ENCODE peak calls at places on chromosomes 16 and 17, in four cellular contexts. B, H, L and Q are unnamed samples.

GRCh38 chr17:75896360-75897075 is at the start of gene TRIM65:
- DNase-seq in B (peak; percentile 56), H (no peak), L (peak; percentile 93), Q (peak; percentile 83)

GRCh38 chr17:51585514-51586104 is 325.3 kb downstream of the UTP18 start:
- DNase-seq in B (peak; percentile 30), H (no peak), L (no peak), Q (peak; percentile 76)

GRCh38 chr17:63702223-63702577 is 2.3 kb upstream of the LIMD2 start:
- DNase-seq in B (no peak), H (no peak), L (no peak), Q (no peak)

GRCh38 chr17:77374170-77374936 is 233.6 kb downstream of the SEC14L1 start:
- DNase-seq in B (peak; percentile 95), H (no peak), L (peak; percentile 84), Q (peak; percentile 92)

GRCh38 chr16:88739975-88740726 is 33.8 kb downstream of the CTU2 start:
- DNase-seq in B (no peak), H (no peak), L (no peak), Q (no peak)

GRCh38 chr17:31582151-31582907 is 190.9 kb downstream of the RAB11FIP4 start:
- DNase-seq in B (no peak), H (peak; percentile 32), L (no peak), Q (no peak)

GRCh38 chr16:17194190-17194780 is 276.5 kb downstream of the XYLT1 start:
- DNase-seq in B (no peak), H (no peak), L (peak; percentile 58), Q (peak; percentile 88)

GRCh38 chr17:57243171-57243622 is 13.1 kb upstream of the MSI2 start:
- DNase-seq in B (peak; percentile 70), H (peak; percentile 50), L (peak; percentile 81), Q (peak; percentile 93)

GRCh38 chr16:87667946-87668345 is 65.6 kb downstream of the JPH3 start:
- DNase-seq in B (no peak), H (no peak), L (no peak), Q (no peak)

GRCh38 chr17:49457564-49458535 is 37.2 kb upstream of the NGFR start:
- DNase-seq in B (no peak), H (no peak), L (no peak), Q (no peak)

GRCh38 chr17:32276217-32276616 is 10.6 kb downstream of the RHBDL3 start:
- DNase-seq in B (no peak), H (no peak), L (no peak), Q (peak; percentile 47)

GRCh38 chr17:48238933-48239602 is 131.5 kb downstream of the SNX11 start:
- DNase-seq in B (no peak), H (no peak), L (no peak), Q (no peak)

GRCh38 chr16:29761882-29762281 is 16.1 kb upstream of the C16orf54 start:
- DNase-seq in B (no peak), H (no peak), L (no peak), Q (no peak)

GRCh38 chr17:35082073-35082657 is 18.7 kb upstream of the RFFL start:
- DNase-seq in B (peak; percentile 9), H (no peak), L (no peak), Q (no peak)

GRCh38 chr17:60390881-60391418 is 983 bp downstream of the USP32 start:
- DNase-seq in B (peak; percentile 39), H (no peak), L (no peak), Q (no peak)

GRCh38 chr16:57966133-57966805 is 4.7 kb downstream of the CNGB1 start:
- DNase-seq in B (no peak), H (no peak), L (no peak), Q (no peak)

GRCh38 chr16:25036561-25036960 is 21.4 kb upstream of the ARHGAP17 start:
- DNase-seq in B (no peak), H (no peak), L (no peak), Q (no peak)

GRCh38 chr17:2058521-2059124 is 3.7 kb downstream of the HIC1 start:
- DNase-seq in B (no peak), H (no peak), L (no peak), Q (peak; percentile 82)

GRCh38 chr16:24999088-24999670 is 16.0 kb downstream of the ARHGAP17 start:
- DNase-seq in B (no peak), H (no peak), L (no peak), Q (no peak)

GRCh38 chr16:1312459-1312801 is 3.0 kb downstream of the UBE2I start:
- DNase-seq in B (no peak), H (no peak), L (no peak), Q (no peak)

GRCh38 chr16:56519459-56520250 is at the start of gene BBS2:
- DNase-seq in B (peak; percentile 87), H (peak; percentile 47), L (peak; percentile 92), Q (peak; percentile 90)
- TF ChIP-seq REST in B (no peak), H (no peak), L (no peak), Q (no peak)

DNA sequence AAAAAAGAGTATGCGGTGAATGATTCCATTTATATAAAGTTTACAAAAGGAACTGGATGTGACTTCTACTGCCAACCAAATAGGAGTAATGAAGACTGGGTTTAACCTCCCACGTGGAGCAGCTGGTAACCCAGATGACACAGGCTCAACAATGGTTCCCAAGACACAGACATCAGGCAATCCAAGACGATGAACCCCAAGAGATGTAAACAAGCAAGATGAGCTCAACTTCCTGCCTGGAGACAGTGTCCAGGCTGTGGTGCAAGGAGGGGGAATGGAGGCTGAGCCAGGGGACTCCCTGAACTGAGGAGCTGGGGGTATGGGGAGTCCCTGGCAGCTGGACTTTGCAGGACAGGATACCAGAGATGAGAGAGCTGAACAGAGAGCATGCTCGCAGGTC is 104.7 kb downstream of the LITAF start:
- DNase-seq in B (no peak), H (no peak), L (no peak), Q (no peak)
- H2AFZ ChIP-seq in B (no peak overlapping the region), H (no peak overlapping the region), L (no peak overlapping the region), Q (no peak overlapping the region)

GRCh38 chr17:78644971-78645370 is 67.8 kb upstream of the DNAH17 start:
- DNase-seq in B (no peak), H (no peak), L (no peak), Q (no peak)

GRCh38 chr17:78645421-78646295 is 68.5 kb upstream of the DNAH17 start:
- DNase-seq in B (no peak), H (peak; percentile 70), L (no peak), Q (peak; percentile 20)

GRCh38 chr17:78643326-78643725 is 66.1 kb upstream of the DNAH17 start:
- DNase-seq in B (no peak), H (no peak), L (no peak), Q (no peak)

GRCh38 chr17:78642707-78643106 is 65.5 kb upstream of the DNAH17 start:
- DNase-seq in B (no peak), H (no peak), L (no peak), Q (no peak)

DNA sequence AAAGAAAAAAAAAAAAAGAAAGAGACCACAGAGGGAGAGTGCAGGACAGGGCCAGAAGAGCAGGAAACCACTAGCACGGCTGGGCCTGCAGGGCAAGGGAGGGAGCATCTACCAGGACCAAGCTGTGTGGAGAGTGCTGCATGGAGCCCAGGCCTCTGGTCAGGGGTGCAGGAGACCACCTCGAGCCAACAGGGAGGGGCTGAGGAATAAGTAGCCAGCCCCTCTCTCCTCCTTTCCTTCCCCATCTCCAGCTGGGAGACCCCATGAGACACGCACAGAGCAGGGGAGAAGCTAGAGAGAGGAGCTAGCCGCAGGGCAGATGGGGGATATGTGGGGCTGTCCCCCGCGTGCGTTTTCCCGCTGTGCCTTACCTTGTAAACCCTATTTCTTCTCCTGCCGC is 67.1 kb upstream of the DNAH17 start:
- DNase-seq in B (no peak), H (no peak), L (no peak), Q (no peak)
- TF ChIP-seq JUNB in B (no peak), H (no peak), L (no peak), Q (no peak)

GRCh38 chr17:3590231-3590630 is 19.0 kb downstream of the TRPV1 start:
- DNase-seq in B (no peak), H (no peak), L (no peak), Q (no peak)
- TF ChIP-seq REST in B (no peak), H (no peak), L (no peak), Q (no peak)

GRCh38 chr17:42855048-42855596 is 4.1 kb downstream of the AOC3 start:
- DNase-seq in B (peak; percentile 65), H (no peak), L (no peak), Q (no peak)
- H2AFZ ChIP-seq in B (no peak overlapping the region), H (no peak overlapping the region), L (no peak overlapping the region), Q (no peak overlapping the region)

DNA sequence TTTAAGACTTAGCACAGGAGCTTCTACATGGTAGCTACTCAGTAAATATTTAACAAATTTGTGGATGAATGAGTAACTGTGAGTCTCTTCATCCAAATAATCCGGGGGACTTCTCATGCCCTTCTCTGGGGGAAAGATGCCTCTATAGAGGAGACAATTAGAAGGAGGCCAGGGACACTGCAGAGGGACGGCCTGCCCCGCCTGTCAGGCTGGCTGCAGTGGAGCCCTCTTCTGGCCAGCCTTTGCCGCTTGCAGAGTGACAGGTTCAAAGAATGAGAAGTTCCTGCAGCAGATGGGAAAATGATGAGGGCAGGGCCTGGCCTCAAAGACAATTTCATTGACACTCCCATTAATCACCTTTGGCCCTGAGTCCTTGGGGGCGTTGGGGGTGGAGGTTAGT is 339.1 kb downstream of the MAF start:
- DNase-seq in B (peak; percentile 21), H (no peak), L (peak; percentile 42), Q (peak; percentile 74)
- TF ChIP-seq JUNB in B (no peak), H (no peak), L (no peak), Q (no peak)

GRCh38 chr17:8409966-8410881 is 12.6 kb upstream of the RNF222 start:
- DNase-seq in B (peak; percentile 80), H (peak; percentile 17), L (peak; percentile 59), Q (peak; percentile 96)
- TF ChIP-seq REST in B (no peak), H (no peak), L (no peak), Q (no peak)

GRCh38 chr17:39867084-39867890 is 715 bp upstream of the ZPBP2 start:
- DNase-seq in B (no peak), H (peak; percentile 96), L (no peak), Q (no peak)

GRCh38 chr17:39866013-39866730 is 1.8 kb upstream of the ZPBP2 start:
- DNase-seq in B (no peak), H (no peak), L (no peak), Q (no peak)

GRCh38 chr17:39861235-39861634 is 2.9 kb downstream of the IKZF3 start:
- DNase-seq in B (no peak), H (no peak), L (no peak), Q (no peak)

GRCh38 chr17:39863244-39863917 is 731 bp downstream of the IKZF3 start:
- DNase-seq in B (no peak), H (no peak), L (no peak), Q (no peak)

DNA sequence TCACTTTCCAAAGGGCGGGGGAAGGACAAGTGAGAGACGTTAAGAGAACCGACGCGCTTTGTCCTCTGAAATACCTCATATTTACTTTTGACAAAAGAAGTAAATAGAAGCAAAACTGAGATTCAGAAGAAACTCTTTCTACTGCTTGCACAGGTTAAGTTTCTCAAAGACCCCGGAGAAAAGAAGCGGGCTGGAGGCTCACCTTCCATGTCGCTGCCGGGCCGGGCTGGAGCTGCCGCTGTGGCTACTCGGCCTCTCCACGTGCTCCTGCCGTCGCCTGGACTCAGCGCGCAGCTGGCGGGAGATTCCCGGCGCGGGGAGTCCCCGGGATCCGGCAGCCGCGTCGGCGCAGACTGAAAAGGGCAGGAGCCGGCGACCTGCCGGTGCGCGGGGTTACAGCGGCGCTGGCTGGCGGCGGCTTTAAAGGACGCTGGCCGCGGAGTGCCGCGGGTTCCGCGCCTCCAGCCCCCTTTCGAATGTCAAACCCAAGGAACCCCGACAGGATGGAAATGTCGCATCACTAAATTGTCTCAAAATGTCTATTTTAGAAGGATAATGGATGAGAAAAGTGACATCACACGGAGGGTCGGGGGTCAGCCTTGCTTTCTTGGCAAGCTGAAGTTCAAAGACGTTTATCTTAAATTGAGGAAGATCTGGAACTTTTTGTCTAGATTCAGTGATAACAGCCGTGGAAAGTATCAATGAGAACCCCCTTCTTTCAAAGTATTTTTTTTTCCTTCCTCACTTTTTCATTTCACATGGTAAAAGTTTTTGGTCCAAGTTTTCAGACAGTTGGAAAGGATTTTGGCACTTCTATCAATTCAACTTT is at the start of gene IKZF3:
- DNase-seq in B (peak; percentile 46), H (no peak), L (peak; percentile 66), Q (peak; percentile 91)
- H2AFZ ChIP-seq in B (no peak within 1 kb of the TSS), H (peak within 1 kb of the TSS; percentile 35), L (peak within 1 kb of the TSS; percentile 83), Q (peak within 1 kb of the TSS; percentile 82)